ENCODE peak calls at places on chromosomes 12 and 14, in nine cellular contexts. One of them, this sample, is unnamed.

GRCh38 chr14:101695659-101696058 is 65.8 kb upstream of the PPP2R5C start:
- DNase-seq in Right ventricle myocardium superior: no peak
- DNase-seq in hypothalamus: no peak
- DNase-seq in hippocampal formation: no peak
- DNase-seq in left lobe of liver: no peak
- DNase-seq in IMR-90: no peak
- DNase-seq in neural progenitor cell: no peak
- DNase-seq in H54: no peak
- DNase-seq in COR-L47: no peak
- DNase-seq in this sample: no peak

GRCh38 chr12:131369094-131369845 is 341.6 kb upstream of the SFSWAP start:
- DNase-seq in Right ventricle myocardium superior: peak; percentile 18
- DNase-seq in hypothalamus: no peak
- DNase-seq in hippocampal formation: no peak
- DNase-seq in left lobe of liver: peak; percentile 22
- DNase-seq in IMR-90: no peak
- DNase-seq in neural progenitor cell: no peak
- DNase-seq in H54: no peak
- DNase-seq in COR-L47: no peak
- DNase-seq in this sample: no peak

GRCh38 chr12:124754949-124755800 is 108.5 kb downstream of the SCARB1 start:
- DNase-seq in Right ventricle myocardium superior: peak; percentile 92
- DNase-seq in hypothalamus: peak; percentile 68
- DNase-seq in hippocampal formation: peak; percentile 95
- DNase-seq in left lobe of liver: peak; percentile 85
- DNase-seq in IMR-90: peak; percentile 67
- DNase-seq in neural progenitor cell: peak; percentile 71
- DNase-seq in H54: no peak
- DNase-seq in COR-L47: no peak
- DNase-seq in this sample: no peak

GRCh38 chr12:94831081-94831747 is 172.3 kb downstream of the NDUFA12 start:
- DNase-seq in Right ventricle myocardium superior: no peak
- DNase-seq in hypothalamus: no peak
- DNase-seq in hippocampal formation: no peak
- DNase-seq in left lobe of liver: no peak
- DNase-seq in IMR-90: no peak
- DNase-seq in neural progenitor cell: no peak
- DNase-seq in H54: no peak
- DNase-seq in COR-L47: peak; percentile 66
- DNase-seq in this sample: no peak

GRCh38 chr12:121110211-121110940 is 22.3 kb upstream of the P2RX7 start:
- DNase-seq in Right ventricle myocardium superior: peak; percentile 59
- DNase-seq in hypothalamus: no peak
- DNase-seq in hippocampal formation: peak; percentile 69
- DNase-seq in left lobe of liver: peak; percentile 65
- DNase-seq in IMR-90: peak; percentile 61
- DNase-seq in neural progenitor cell: peak; percentile 72
- DNase-seq in H54: no peak
- DNase-seq in COR-L47: peak; percentile 45
- DNase-seq in this sample: peak; percentile 38

GRCh38 chr14:82313889-82314288 is 780.2 kb upstream of the SEL1L start:
- DNase-seq in Right ventricle myocardium superior: no peak
- DNase-seq in hypothalamus: no peak
- DNase-seq in hippocampal formation: no peak
- DNase-seq in left lobe of liver: no peak
- DNase-seq in IMR-90: no peak
- DNase-seq in neural progenitor cell: no peak
- DNase-seq in H54: no peak
- DNase-seq in COR-L47: peak; percentile 98
- DNase-seq in this sample: no peak

GRCh38 chr14:30298266-30298795 is 260.6 kb upstream of the G2E3 start:
- DNase-seq in Right ventricle myocardium superior: no peak
- DNase-seq in hypothalamus: no peak
- DNase-seq in hippocampal formation: no peak
- DNase-seq in left lobe of liver: no peak
- DNase-seq in IMR-90: no peak
- DNase-seq in neural progenitor cell: no peak
- DNase-seq in H54: no peak
- DNase-seq in COR-L47: no peak
- DNase-seq in this sample: no peak

GRCh38 chr14:32345311-32345771 is 16.2 kb downstream of the AKAP6 start:
- DNase-seq in Right ventricle myocardium superior: no peak
- DNase-seq in hypothalamus: no peak
- DNase-seq in hippocampal formation: peak; percentile 26
- DNase-seq in left lobe of liver: no peak
- DNase-seq in IMR-90: peak; percentile 25
- DNase-seq in neural progenitor cell: no peak
- DNase-seq in H54: no peak
- DNase-seq in COR-L47: no peak
- DNase-seq in this sample: no peak

GRCh38 chr12:916240-916639 is 33.3 kb downstream of the RAD52 start:
- DNase-seq in Right ventricle myocardium superior: peak; percentile 52
- DNase-seq in hypothalamus: no peak
- DNase-seq in hippocampal formation: no peak
- DNase-seq in left lobe of liver: no peak
- DNase-seq in IMR-90: no peak
- DNase-seq in neural progenitor cell: no peak
- DNase-seq in H54: no peak
- DNase-seq in COR-L47: no peak
- DNase-seq in this sample: no peak